ENCODE peak calls at places on chromosomes 4 and X, in eight cellular contexts. One of them, this sample, is unnamed.

GRCh38 chr4:75919914-75920313 is 17.7 kb upstream of the PPEF2 start:
- DNase-seq in nephron progenitor cell: no peak
- DNase-seq in AG08396: peak; percentile 22
- DNase-seq in HCEC 1CT: no peak
- DNase-seq in RCC 7860: no peak
- DNase-seq in kidney tubule cell: no peak
- DNase-seq in stimulated activated CD8-positive, alpha-beta memory T cell treated with anti-CD3 and anti-CD28 coated beads, Interleukin-12 subunit alpha, Interleukin-12 subunit beta, amount 100 ng/mL, for 1 hour: no peak
- DNase-seq in cardiac septum: no peak
- DNase-seq in this sample: no peak

GRCh38 chrX:13287816-13288215 is 32.0 kb downstream of the ATXN3L start:
- DNase-seq in RCC 7860: peak; percentile 47
- DNase-seq in HCEC 1CT: peak; percentile 53
- DNase-seq in cardiac septum: no peak
- DNase-seq in AG08396: peak; percentile 11
- DNase-seq in kidney tubule cell: peak; percentile 32
- DNase-seq in nephron progenitor cell: no peak
- DNase-seq in stimulated activated CD8-positive, alpha-beta memory T cell treated with anti-CD3 and anti-CD28 coated beads, Interleukin-12 subunit alpha, Interleukin-12 subunit beta, amount 100 ng/mL, for 1 hour: no peak
- DNase-seq in this sample: peak; percentile 25

GRCh38 chr4:144906181-144906895 is 191.7 kb downstream of the ANAPC10 start:
- DNase-seq in nephron progenitor cell: no peak
- DNase-seq in HCEC 1CT: no peak
- DNase-seq in cardiac septum: no peak
- DNase-seq in AG08396: no peak
- DNase-seq in RCC 7860: no peak
- DNase-seq in stimulated activated CD8-positive, alpha-beta memory T cell treated with anti-CD3 and anti-CD28 coated beads, Interleukin-12 subunit alpha, Interleukin-12 subunit beta, amount 100 ng/mL, for 1 hour: no peak
- DNase-seq in kidney tubule cell: no peak
- DNase-seq in this sample: no peak

GRCh38 chrX:2608638-2609430 is 82.3 kb upstream of the CD99 start:
- DNase-seq in RCC 7860: peak; percentile 71
- DNase-seq in HCEC 1CT: peak; percentile 83
- DNase-seq in cardiac septum: peak; percentile 95
- DNase-seq in AG08396: peak; percentile 96
- DNase-seq in stimulated activated CD8-positive, alpha-beta memory T cell treated with anti-CD3 and anti-CD28 coated beads, Interleukin-12 subunit alpha, Interleukin-12 subunit beta, amount 100 ng/mL, for 1 hour: peak; percentile 75
- DNase-seq in kidney tubule cell: peak; percentile 86
- DNase-seq in nephron progenitor cell: peak; percentile 91
- DNase-seq in this sample: peak; percentile 75

GRCh38 chrX:10582945-10583344 is 37.4 kb downstream of the MID1 start:
- DNase-seq in RCC 7860: peak; percentile 33
- DNase-seq in stimulated activated CD8-positive, alpha-beta memory T cell treated with anti-CD3 and anti-CD28 coated beads, Interleukin-12 subunit alpha, Interleukin-12 subunit beta, amount 100 ng/mL, for 1 hour: no peak
- DNase-seq in cardiac septum: no peak
- DNase-seq in kidney tubule cell: peak; percentile 20
- DNase-seq in nephron progenitor cell: no peak
- DNase-seq in AG08396: peak; percentile 26
- DNase-seq in HCEC 1CT: peak; percentile 52
- DNase-seq in this sample: peak; percentile 40

GRCh38 chrX:22338740-22339139 is 66.0 kb downstream of the CBLL2 start:
- DNase-seq in AG08396: no peak
- DNase-seq in cardiac septum: no peak
- DNase-seq in kidney tubule cell: peak; percentile 6
- DNase-seq in RCC 7860: no peak
- DNase-seq in nephron progenitor cell: no peak
- DNase-seq in stimulated activated CD8-positive, alpha-beta memory T cell treated with anti-CD3 and anti-CD28 coated beads, Interleukin-12 subunit alpha, Interleukin-12 subunit beta, amount 100 ng/mL, for 1 hour: no peak
- DNase-seq in HCEC 1CT: peak; percentile 48
- DNase-seq in this sample: no peak

GRCh38 chr4:147863111-147863747 is 131.3 kb downstream of the ARHGAP10 start:
- DNase-seq in stimulated activated CD8-positive, alpha-beta memory T cell treated with anti-CD3 and anti-CD28 coated beads, Interleukin-12 subunit alpha, Interleukin-12 subunit beta, amount 100 ng/mL, for 1 hour: no peak
- DNase-seq in RCC 7860: no peak
- DNase-seq in nephron progenitor cell: no peak
- DNase-seq in cardiac septum: no peak
- DNase-seq in AG08396: no peak
- DNase-seq in kidney tubule cell: no peak
- DNase-seq in HCEC 1CT: no peak
- DNase-seq in this sample: no peak

GRCh38 chr4:89765966-89766365 is 71.0 kb downstream of the SNCA start:
- DNase-seq in RCC 7860: no peak
- DNase-seq in stimulated activated CD8-positive, alpha-beta memory T cell treated with anti-CD3 and anti-CD28 coated beads, Interleukin-12 subunit alpha, Interleukin-12 subunit beta, amount 100 ng/mL, for 1 hour: no peak
- DNase-seq in cardiac septum: no peak
- DNase-seq in HCEC 1CT: peak; percentile 55
- DNase-seq in kidney tubule cell: peak; percentile 4
- DNase-seq in nephron progenitor cell: no peak
- DNase-seq in AG08396: peak; percentile 16
- DNase-seq in this sample: peak; percentile 62

GRCh38 chr4:139014391-139015268 is 951 bp upstream of the NOCT start:
- DNase-seq in HCEC 1CT: peak; percentile 83
- DNase-seq in nephron progenitor cell: no peak
- DNase-seq in cardiac septum: no peak
- DNase-seq in stimulated activated CD8-positive, alpha-beta memory T cell treated with anti-CD3 and anti-CD28 coated beads, Interleukin-12 subunit alpha, Interleukin-12 subunit beta, amount 100 ng/mL, for 1 hour: no peak
- DNase-seq in kidney tubule cell: peak; percentile 98
- DNase-seq in RCC 7860: peak; percentile 97
- DNase-seq in AG08396: peak; percentile 84
- DNase-seq in this sample: peak; percentile 88

GRCh38 chr4:27692098-27692679 is 831.5 kb downstream of the STIM2 start:
- DNase-seq in RCC 7860: peak; percentile 43
- DNase-seq in stimulated activated CD8-positive, alpha-beta memory T cell treated with anti-CD3 and anti-CD28 coated beads, Interleukin-12 subunit alpha, Interleukin-12 subunit beta, amount 100 ng/mL, for 1 hour: no peak
- DNase-seq in cardiac septum: no peak
- DNase-seq in kidney tubule cell: peak; percentile 57
- DNase-seq in HCEC 1CT: peak; percentile 0
- DNase-seq in nephron progenitor cell: peak; percentile 5
- DNase-seq in AG08396: peak; percentile 1
- DNase-seq in this sample: peak; percentile 67

GRCh38 chrX:13167444-13168207 is 123.2 kb upstream of the FAM9C start:
- DNase-seq in kidney tubule cell: peak; percentile 4
- DNase-seq in nephron progenitor cell: no peak
- DNase-seq in AG08396: peak; percentile 12
- DNase-seq in RCC 7860: no peak
- DNase-seq in stimulated activated CD8-positive, alpha-beta memory T cell treated with anti-CD3 and anti-CD28 coated beads, Interleukin-12 subunit alpha, Interleukin-12 subunit beta, amount 100 ng/mL, for 1 hour: no peak
- DNase-seq in HCEC 1CT: no peak
- DNase-seq in cardiac septum: no peak
- DNase-seq in this sample: no peak

GRCh38 chr4:123649644-123650356 is 253.2 kb downstream of the SPRY1 start:
- DNase-seq in cardiac septum: no peak
- DNase-seq in kidney tubule cell: peak; percentile 67
- DNase-seq in HCEC 1CT: peak; percentile 12
- DNase-seq in nephron progenitor cell: no peak
- DNase-seq in AG08396: peak; percentile 49
- DNase-seq in RCC 7860: no peak
- DNase-seq in stimulated activated CD8-positive, alpha-beta memory T cell treated with anti-CD3 and anti-CD28 coated beads, Interleukin-12 subunit alpha, Interleukin-12 subunit beta, amount 100 ng/mL, for 1 hour: no peak
- DNase-seq in this sample: peak; percentile 77

GRCh38 chr4:185396724-185397402 is at the start of gene ANKRD37:
- DNase-seq in nephron progenitor cell: no peak
- DNase-seq in kidney tubule cell: peak; percentile 85
- DNase-seq in cardiac septum: no peak
- DNase-seq in HCEC 1CT: peak; percentile 13
- DNase-seq in stimulated activated CD8-positive, alpha-beta memory T cell treated with anti-CD3 and anti-CD28 coated beads, Interleukin-12 subunit alpha, Interleukin-12 subunit beta, amount 100 ng/mL, for 1 hour: no peak
- DNase-seq in AG08396: peak; percentile 27
- DNase-seq in RCC 7860: peak; percentile 8
- DNase-seq in this sample: peak; percentile 39

GRCh38 chr4:16496501-16496900 is 270.2 kb upstream of the TAPT1 start:
- DNase-seq in HCEC 1CT: peak; percentile 51
- DNase-seq in cardiac septum: no peak
- DNase-seq in RCC 7860: peak; percentile 7
- DNase-seq in kidney tubule cell: peak; percentile 75
- DNase-seq in stimulated activated CD8-positive, alpha-beta memory T cell treated with anti-CD3 and anti-CD28 coated beads, Interleukin-12 subunit alpha, Interleukin-12 subunit beta, amount 100 ng/mL, for 1 hour: no peak
- DNase-seq in AG08396: peak; percentile 54
- DNase-seq in nephron progenitor cell: no peak
- DNase-seq in this sample: peak; percentile 77

GRCh38 chr4:19327364-19327763 is 924.3 kb upstream of the SLIT2 start:
- DNase-seq in AG08396: no peak
- DNase-seq in HCEC 1CT: peak; percentile 15
- DNase-seq in nephron progenitor cell: no peak
- DNase-seq in RCC 7860: no peak
- DNase-seq in kidney tubule cell: peak; percentile 7
- DNase-seq in stimulated activated CD8-positive, alpha-beta memory T cell treated with anti-CD3 and anti-CD28 coated beads, Interleukin-12 subunit alpha, Interleukin-12 subunit beta, amount 100 ng/mL, for 1 hour: no peak
- DNase-seq in cardiac septum: no peak
- DNase-seq in this sample: peak; percentile 13

GRCh38 chrX:14235004-14235403 is 205.3 kb upstream of the GEMIN8 start:
- DNase-seq in HCEC 1CT: no peak
- DNase-seq in AG08396: no peak
- DNase-seq in nephron progenitor cell: no peak
- DNase-seq in cardiac septum: no peak
- DNase-seq in kidney tubule cell: peak; percentile 1
- DNase-seq in RCC 7860: no peak
- DNase-seq in stimulated activated CD8-positive, alpha-beta memory T cell treated with anti-CD3 and anti-CD28 coated beads, Interleukin-12 subunit alpha, Interleukin-12 subunit beta, amount 100 ng/mL, for 1 hour: no peak
- DNase-seq in this sample: no peak

GRCh38 chrX:319579-320125 is 1.1 kb upstream of the GTPBP6 start:
- DNase-seq in stimulated activated CD8-positive, alpha-beta memory T cell treated with anti-CD3 and anti-CD28 coated beads, Interleukin-12 subunit alpha, Interleukin-12 subunit beta, amount 100 ng/mL, for 1 hour: no peak
- DNase-seq in nephron progenitor cell: no peak
- DNase-seq in RCC 7860: no peak
- DNase-seq in kidney tubule cell: no peak
- DNase-seq in cardiac septum: peak; percentile 73
- DNase-seq in AG08396: no peak
- DNase-seq in HCEC 1CT: no peak
- DNase-seq in this sample: no peak

GRCh38 chrX:46260502-46260901 is 284.7 kb downstream of the ZNF674 start:
- DNase-seq in nephron progenitor cell: no peak
- DNase-seq in AG08396: no peak
- DNase-seq in cardiac septum: no peak
- DNase-seq in RCC 7860: no peak
- DNase-seq in kidney tubule cell: peak; percentile 75
- DNase-seq in stimulated activated CD8-positive, alpha-beta memory T cell treated with anti-CD3 and anti-CD28 coated beads, Interleukin-12 subunit alpha, Interleukin-12 subunit beta, amount 100 ng/mL, for 1 hour: no peak
- DNase-seq in HCEC 1CT: no peak
- DNase-seq in this sample: no peak

GRCh38 chr4:18397681-18398080 is 376.1 kb upstream of the LCORL start:
- DNase-seq in cardiac septum: no peak
- DNase-seq in AG08396: no peak
- DNase-seq in kidney tubule cell: no peak
- DNase-seq in stimulated activated CD8-positive, alpha-beta memory T cell treated with anti-CD3 and anti-CD28 coated beads, Interleukin-12 subunit alpha, Interleukin-12 subunit beta, amount 100 ng/mL, for 1 hour: no peak
- DNase-seq in RCC 7860: no peak
- DNase-seq in nephron progenitor cell: no peak
- DNase-seq in HCEC 1CT: no peak
- DNase-seq in this sample: no peak

GRCh38 chrX:794311-794710 is 163.7 kb downstream of the SHOX start:
- DNase-seq in cardiac septum: no peak
- DNase-seq in HCEC 1CT: no peak
- DNase-seq in AG08396: no peak
- DNase-seq in RCC 7860: no peak
- DNase-seq in stimulated activated CD8-positive, alpha-beta memory T cell treated with anti-CD3 and anti-CD28 coated beads, Interleukin-12 subunit alpha, Interleukin-12 subunit beta, amount 100 ng/mL, for 1 hour: no peak
- DNase-seq in kidney tubule cell: no peak
- DNase-seq in nephron progenitor cell: no peak
- DNase-seq in this sample: no peak

GRCh38 chr4:76896731-76897521 is 1.0 kb downstream of the SOWAHB start:
- DNase-seq in stimulated activated CD8-positive, alpha-beta memory T cell treated with anti-CD3 and anti-CD28 coated beads, Interleukin-12 subunit alpha, Interleukin-12 subunit beta, amount 100 ng/mL, for 1 hour: no peak
- DNase-seq in cardiac septum: no peak
- DNase-seq in HCEC 1CT: no peak
- DNase-seq in RCC 7860: no peak
- DNase-seq in nephron progenitor cell: peak; percentile 65
- DNase-seq in kidney tubule cell: peak; percentile 64
- DNase-seq in AG08396: peak; percentile 56
- DNase-seq in this sample: no peak

GRCh38 chr4:179472164-179472563 is 2029.9 kb upstream of the AGA start:
- DNase-seq in RCC 7860: no peak
- DNase-seq in cardiac septum: no peak
- DNase-seq in HCEC 1CT: no peak
- DNase-seq in kidney tubule cell: no peak
- DNase-seq in nephron progenitor cell: no peak
- DNase-seq in stimulated activated CD8-positive, alpha-beta memory T cell treated with anti-CD3 and anti-CD28 coated beads, Interleukin-12 subunit alpha, Interleukin-12 subunit beta, amount 100 ng/mL, for 1 hour: no peak
- DNase-seq in AG08396: no peak
- DNase-seq in this sample: no peak

GRCh38 chr4:15774020-15774420 is 4.1 kb upstream of the CD38 start:
- DNase-seq in RCC 7860: no peak
- DNase-seq in nephron progenitor cell: no peak
- DNase-seq in stimulated activated CD8-positive, alpha-beta memory T cell treated with anti-CD3 and anti-CD28 coated beads, Interleukin-12 subunit alpha, Interleukin-12 subunit beta, amount 100 ng/mL, for 1 hour: no peak
- DNase-seq in kidney tubule cell: no peak
- DNase-seq in cardiac septum: no peak
- DNase-seq in HCEC 1CT: no peak
- DNase-seq in AG08396: no peak
- DNase-seq in this sample: no peak

GRCh38 chrX:73581002-73581628 is 18.1 kb downstream of the CHIC1 start:
- DNase-seq in stimulated activated CD8-positive, alpha-beta memory T cell treated with anti-CD3 and anti-CD28 coated beads, Interleukin-12 subunit alpha, Interleukin-12 subunit beta, amount 100 ng/mL, for 1 hour: no peak
- DNase-seq in AG08396: no peak
- DNase-seq in cardiac septum: no peak
- DNase-seq in HCEC 1CT: no peak
- DNase-seq in RCC 7860: no peak
- DNase-seq in nephron progenitor cell: peak; percentile 7
- DNase-seq in kidney tubule cell: peak; percentile 22
- DNase-seq in this sample: no peak

GRCh38 chrX:19544693-19545305 is 29.5 kb upstream of the MAP3K15 start:
- DNase-seq in stimulated activated CD8-positive, alpha-beta memory T cell treated with anti-CD3 and anti-CD28 coated beads, Interleukin-12 subunit alpha, Interleukin-12 subunit beta, amount 100 ng/mL, for 1 hour: no peak
- DNase-seq in kidney tubule cell: peak; percentile 61
- DNase-seq in cardiac septum: no peak
- DNase-seq in nephron progenitor cell: peak; percentile 50
- DNase-seq in RCC 7860: peak; percentile 20
- DNase-seq in HCEC 1CT: peak; percentile 3
- DNase-seq in AG08396: peak; percentile 74
- DNase-seq in this sample: peak; percentile 54

GRCh38 chr4:134200811-134201215 is 776 bp downstream of the PABPC4L start:
- DNase-seq in AG08396: peak; percentile 5
- DNase-seq in cardiac septum: no peak
- DNase-seq in stimulated activated CD8-positive, alpha-beta memory T cell treated with anti-CD3 and anti-CD28 coated beads, Interleukin-12 subunit alpha, Interleukin-12 subunit beta, amount 100 ng/mL, for 1 hour: no peak
- DNase-seq in nephron progenitor cell: peak; percentile 4
- DNase-seq in HCEC 1CT: no peak
- DNase-seq in RCC 7860: no peak
- DNase-seq in kidney tubule cell: no peak
- DNase-seq in this sample: no peak

GRCh38 chr4:186481998-186482790 is 73.2 kb downstream of the MTNR1A start:
- DNase-seq in AG08396: no peak
- DNase-seq in stimulated activated CD8-positive, alpha-beta memory T cell treated with anti-CD3 and anti-CD28 coated beads, Interleukin-12 subunit alpha, Interleukin-12 subunit beta, amount 100 ng/mL, for 1 hour: no peak
- DNase-seq in kidney tubule cell: no peak
- DNase-seq in RCC 7860: no peak
- DNase-seq in nephron progenitor cell: no peak
- DNase-seq in HCEC 1CT: no peak
- DNase-seq in cardiac septum: no peak
- DNase-seq in this sample: no peak

GRCh38 chrX:45747905-45748304 is 547.2 kb upstream of the DIPK2B start:
- DNase-seq in AG08396: no peak
- DNase-seq in stimulated activated CD8-positive, alpha-beta memory T cell treated with anti-CD3 and anti-CD28 coated beads, Interleukin-12 subunit alpha, Interleukin-12 subunit beta, amount 100 ng/mL, for 1 hour: no peak
- DNase-seq in kidney tubule cell: peak; percentile 62
- DNase-seq in cardiac septum: no peak
- DNase-seq in HCEC 1CT: peak; percentile 0
- DNase-seq in nephron progenitor cell: no peak
- DNase-seq in RCC 7860: no peak
- DNase-seq in this sample: no peak

This sample was measured in HFFc6.